ENCODE peak calls at places on chromosomes 6 and 20, in eight cellular contexts. B, W, K, A, D, H, C and E are unnamed samples.

GRCh38 chr20:17859616-17860232 is 108.9 kb downstream of the SNX5 start:
- DNase-seq in C (no peak), B (no peak), K (peak; percentile 31), H (no peak), W (no peak), D (no peak), A (no peak), E (no peak)

GRCh38 chr6:109944448-109944847 is 33.7 kb upstream of the GPR6 start:
- DNase-seq in C (no peak), W (no peak), D (no peak), A (no peak), K (no peak), H (no peak), B (no peak), E (no peak)

GRCh38 chr6:101722991-101723579 is 329.6 kb downstream of the GRIK2 start:
- DNase-seq in A (no peak), H (peak; percentile 89), W (no peak), K (no peak), C (no peak), B (no peak), D (no peak), E (no peak)

GRCh38 chr6:57064809-57065208 is 18.3 kb downstream of the KIAA1586 start:
- DNase-seq in B (no peak), C (no peak), W (no peak), K (no peak), D (no peak), H (peak; percentile 51), A (no peak), E (no peak)

GRCh38 chr20:51678041-51678697 is 90.0 kb downstream of the ATP9A start:
- DNase-seq in C (peak; percentile 50), A (no peak), K (no peak), H (peak; percentile 23), D (no peak), B (no peak), W (no peak), E (no peak)

GRCh38 chr20:14824996-14825395 is 487.6 kb upstream of the FLRT3 start:
- DNase-seq in W (no peak), B (no peak), C (no peak), A (no peak), H (no peak), D (no peak), K (no peak), E (no peak)

GRCh38 chr6:122145741-122146240 is 253.7 kb upstream of the HSF2 start:
- DNase-seq in B (no peak), H (no peak), D (no peak), C (no peak), K (no peak), A (no peak), W (no peak), E (no peak)

GRCh38 chr6:104711371-104711770 is 148.3 kb downstream of the HACE1 start:
- DNase-seq in H (peak; percentile 51), W (no peak), C (no peak), B (peak; percentile 26), A (no peak), K (no peak), D (no peak), E (no peak)

GRCh38 chr20:19936801-19937583 is 80.2 kb upstream of the NAA20 start:
- DNase-seq in K (peak; percentile 27), C (no peak), D (no peak), H (no peak), W (no peak), B (no peak), A (peak; percentile 68), E (peak; percentile 61)

GRCh38 chr20:47191074-47191673 is 165.3 kb downstream of the ZMYND8 start:
- DNase-seq in H (peak; percentile 49), D (no peak), W (no peak), B (no peak), K (no peak), C (no peak), A (no peak), E (no peak)

GRCh38 chr20:18003897-18004296 is 35.1 kb downstream of the MGME1 start:
- DNase-seq in K (no peak), H (no peak), W (no peak), B (no peak), C (no peak), D (no peak), A (no peak), E (no peak)

GRCh38 chr6:159665868-159666635 is 27.0 kb downstream of the SOD2 start:
- DNase-seq in W (no peak), D (no peak), H (peak; percentile 65), B (no peak), C (no peak), A (no peak), K (no peak), E (no peak)

GRCh38 chr6:168188310-168188973 is 109.4 kb upstream of the FRMD1 start:
- DNase-seq in W (no peak), K (no peak), A (no peak), B (no peak), C (no peak), H (no peak), D (no peak), E (no peak)

GRCh38 chr6:156778615-156779205 is 1.5 kb downstream of the ARID1B start:
- DNase-seq in H (peak; percentile 56), A (peak; percentile 71), K (peak; percentile 45), B (peak; percentile 51), D (no peak), C (peak; percentile 84), W (peak; percentile 56), E (peak; percentile 42)

GRCh38 chr20:39878321-39878720 is 810.7 kb downstream of the MAFB start:
- DNase-seq in H (no peak), C (no peak), W (no peak), B (no peak), K (no peak), A (no peak), D (no peak), E (no peak)

GRCh38 chr20:39877792-39878191 is 811.2 kb downstream of the MAFB start:
- DNase-seq in B (no peak), A (no peak), W (no peak), H (no peak), C (no peak), D (no peak), K (no peak), E (no peak)

GRCh38 chr20:39875493-39876110 is 813.4 kb downstream of the MAFB start:
- DNase-seq in C (no peak), D (no peak), W (no peak), A (no peak), B (no peak), K (no peak), H (no peak), E (no peak)

GRCh38 chr20:39878809-39879208 is 810.2 kb downstream of the MAFB start:
- DNase-seq in A (no peak), K (no peak), C (no peak), W (no peak), B (no peak), H (peak; percentile 62), D (no peak), E (no peak)

DNA sequence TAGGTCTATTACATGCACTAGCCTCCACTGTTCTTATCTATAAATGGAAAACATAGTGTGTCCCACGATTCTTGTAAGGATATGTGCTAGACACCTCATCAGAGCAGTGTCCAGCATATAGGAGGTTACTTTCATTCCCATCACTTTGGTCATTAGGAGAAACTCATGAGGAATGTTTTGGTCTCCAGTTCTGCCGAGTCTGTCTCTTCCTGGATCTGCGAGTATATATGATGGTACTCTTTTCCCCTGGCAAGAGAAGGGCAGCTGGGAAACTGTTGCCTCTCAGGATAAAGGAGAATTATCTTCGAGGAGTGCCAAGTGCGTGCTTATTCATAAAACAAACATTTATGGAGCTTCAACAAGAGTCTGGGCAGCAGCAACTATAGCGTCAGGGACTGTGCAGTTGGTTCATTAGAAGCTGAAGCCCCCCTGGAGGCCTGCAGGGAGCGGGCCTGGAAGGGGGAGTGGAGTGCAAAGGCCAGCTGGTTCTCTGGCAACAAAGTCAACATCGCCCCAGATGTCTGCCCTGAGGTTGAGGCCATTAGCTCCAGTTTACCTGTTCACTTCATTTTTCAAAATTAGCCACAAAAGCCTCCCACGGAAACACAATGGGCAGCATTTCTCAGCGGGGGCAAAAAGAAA is 811.9 kb downstream of the MAFB start:
- DNase-seq in K (no peak), C (no peak), D (no peak), H (peak; percentile 55), W (no peak), A (no peak), B (no peak), E (no peak)
- H3K4me1 ChIP-seq in K (no peaks in the 10 kb centered on the region), C (no peaks in the 10 kb centered on the region), D (no peaks in the 10 kb centered on the region), H (no peaks in the 10 kb centered on the region), W (peaks cover 16% of the 10 kb centered on the region), A (peaks cover 8% of the 10 kb centered on the region), B (peaks cover 2% of the 10 kb centered on the region), E (peaks cover 20% of the 10 kb centered on the region)

DNA sequence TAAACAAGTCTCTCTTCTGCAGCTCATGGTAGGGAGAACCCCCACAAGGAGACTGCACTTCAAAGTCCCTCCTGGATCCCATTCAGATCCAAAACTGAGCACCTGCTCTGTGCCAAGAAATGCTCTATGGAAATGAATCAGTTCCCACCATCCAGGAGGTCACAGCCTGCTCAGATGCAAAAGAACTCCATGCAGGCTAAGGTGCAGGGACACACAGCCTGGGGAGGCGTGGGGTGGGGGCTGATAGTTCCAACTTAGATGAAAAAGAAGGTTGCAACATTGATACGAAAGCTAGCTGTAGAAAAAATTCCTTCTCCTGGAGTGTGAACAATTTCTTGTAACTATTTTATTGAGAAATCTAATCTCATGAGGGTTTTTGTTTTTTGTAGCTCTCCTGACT is 111.0 kb upstream of the TMEM170B start:
- DNase-seq in B (no peak), W (no peak), D (no peak), K (no peak), C (no peak), H (no peak), A (no peak), E (peak; percentile 48)
- H3K4me1 ChIP-seq in B (no peaks in the 10 kb centered on the region), W (peaks cover 37% of the 10 kb centered on the region), D (peaks cover 26% of the 10 kb centered on the region), K (peaks cover 8% of the 10 kb centered on the region), C (peaks cover 2% of the 10 kb centered on the region), H (peaks cover 16% of the 10 kb centered on the region), A (peaks cover 75% of the 10 kb centered on the region), E (peaks cover 7% of the 10 kb centered on the region)

DNA sequence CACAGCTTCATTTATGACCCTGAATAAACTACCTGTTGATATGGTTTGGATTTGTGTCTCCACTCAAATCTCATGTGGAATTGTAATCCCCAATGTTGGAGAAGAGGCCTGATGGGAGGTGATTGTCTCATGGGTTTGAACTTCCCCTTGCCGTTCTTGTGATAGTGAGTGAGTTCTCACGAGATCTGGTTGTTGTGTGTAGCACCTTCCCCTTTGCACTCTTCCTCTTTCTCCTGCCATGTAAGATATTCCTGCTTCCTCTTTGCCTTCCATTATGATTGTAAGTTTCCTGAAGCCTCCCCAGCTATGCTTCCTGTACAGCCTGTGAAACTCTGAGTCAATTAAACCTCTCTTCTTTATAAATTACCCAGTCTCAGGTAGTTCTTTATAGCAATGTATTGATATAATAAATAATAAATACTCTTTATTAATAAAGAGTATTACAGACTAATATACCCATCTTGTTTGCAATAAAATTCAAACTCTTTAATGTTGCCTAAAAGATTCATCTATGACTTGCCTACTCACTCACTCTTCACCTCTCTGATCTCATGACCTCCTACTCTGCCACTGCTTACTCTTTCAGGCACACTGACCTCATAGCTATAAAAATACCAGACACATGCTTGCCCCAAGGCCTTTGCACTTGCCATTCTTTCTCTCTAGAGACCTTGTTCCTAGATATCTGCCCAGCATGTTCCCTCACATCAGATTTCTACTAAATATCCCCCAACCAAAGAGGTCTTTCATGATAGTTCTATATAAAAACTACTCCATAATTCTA is 256.4 kb upstream of the MARCKS start:
- DNase-seq in D (no peak), C (no peak), B (no peak), A (no peak), H (no peak), W (no peak), K (no peak), E (no peak)
- H3K4me1 ChIP-seq in D (no peaks in the 10 kb centered on the region), C (peaks cover 4% of the 10 kb centered on the region), B (peaks cover 6% of the 10 kb centered on the region), A (no peaks in the 10 kb centered on the region), H (peaks cover 13% of the 10 kb centered on the region), W (peaks cover 20% of the 10 kb centered on the region), K (no peaks in the 10 kb centered on the region), E (no peaks in the 10 kb centered on the region)

GRCh38 chr6:11538049-11538798 is 675 bp downstream of the TMEM170B start:
- DNase-seq in C (peak; percentile 81), D (no peak), B (peak; percentile 3), W (peak; percentile 30), A (peak; percentile 64), K (peak; percentile 26), H (peak; percentile 6), E (peak; percentile 34)
- H3K4me1 ChIP-seq in C (no peaks in the 10 kb centered on the region), D (peaks cover 8% of the 10 kb centered on the region), B (no peaks in the 10 kb centered on the region), W (peaks cover 34% of the 10 kb centered on the region), A (peaks cover 15% of the 10 kb centered on the region), K (peaks cover 11% of the 10 kb centered on the region), H (no peaks in the 10 kb centered on the region), E (peaks cover 15% of the 10 kb centered on the region)